ENCODE peak calls at places on chromosomes 11 and 22, in ten cellular contexts. One of them, this sample, is unnamed.

GRCh38 chr11:120121914-120122473 is 15.9 kb downstream of the TRIM29 start:
- DNase-seq in AG04449: no peak
- DNase-seq in GM10248: no peak
- DNase-seq in tibial artery: no peak
- DNase-seq in esophagus squamous epithelium: no peak
- DNase-seq in fibroblast of lung: no peak
- DNase-seq in cardiac fibroblast: no peak
- DNase-seq in HL-60: no peak
- DNase-seq in GM20000: no peak
- DNase-seq in pancreas: no peak
- DNase-seq in this sample: no peak

GRCh38 chr11:123653997-123654565 is 343 bp downstream of the SCN3B start:
- DNase-seq in AG04449: no peak
- DNase-seq in GM20000: peak
- DNase-seq in tibial artery: no peak
- DNase-seq in HL-60: no peak
- DNase-seq in fibroblast of lung: peak
- DNase-seq in GM10248: peak
- DNase-seq in pancreas: peak
- DNase-seq in esophagus squamous epithelium: no peak
- DNase-seq in cardiac fibroblast: peak
- DNase-seq in this sample: peak

GRCh38 chr11:278001-278951 is at the start of gene NLRP6:
- DNase-seq in HL-60: no peak
- DNase-seq in GM10248: no peak
- DNase-seq in AG04449: no peak
- DNase-seq in pancreas: peak
- DNase-seq in tibial artery: peak
- DNase-seq in fibroblast of lung: no peak
- DNase-seq in esophagus squamous epithelium: no peak
- DNase-seq in GM20000: peak
- DNase-seq in cardiac fibroblast: no peak
- DNase-seq in this sample: peak

GRCh38 chr11:108324587-108324986 is 101.7 kb downstream of the ATM start:
- DNase-seq in AG04449: peak
- DNase-seq in pancreas: no peak
- DNase-seq in HL-60: no peak
- DNase-seq in GM20000: no peak
- DNase-seq in fibroblast of lung: peak
- DNase-seq in GM10248: no peak
- DNase-seq in cardiac fibroblast: peak
- DNase-seq in tibial artery: no peak
- DNase-seq in esophagus squamous epithelium: no peak
- DNase-seq in this sample: no peak

GRCh38 chr11:107712342-107712741 is 486 bp upstream of the SLN start:
- DNase-seq in GM10248: no peak
- DNase-seq in cardiac fibroblast: no peak
- DNase-seq in HL-60: no peak
- DNase-seq in pancreas: no peak
- DNase-seq in tibial artery: no peak
- DNase-seq in AG04449: no peak
- DNase-seq in GM20000: no peak
- DNase-seq in fibroblast of lung: no peak
- DNase-seq in esophagus squamous epithelium: no peak
- DNase-seq in this sample: no peak

GRCh38 chr11:124108158-124108557 is 7.1 kb upstream of the VWA5A start:
- DNase-seq in pancreas: peak
- DNase-seq in fibroblast of lung: peak
- DNase-seq in tibial artery: no peak
- DNase-seq in HL-60: peak
- DNase-seq in AG04449: no peak
- DNase-seq in cardiac fibroblast: peak
- DNase-seq in GM10248: peak
- DNase-seq in esophagus squamous epithelium: no peak
- DNase-seq in GM20000: peak
- DNase-seq in this sample: peak

GRCh38 chr11:2586793-2587131 is 113.0 kb downstream of the KCNQ1OT1 start:
- DNase-seq in cardiac fibroblast: no peak
- DNase-seq in GM20000: peak
- DNase-seq in pancreas: peak
- DNase-seq in fibroblast of lung: no peak
- DNase-seq in HL-60: no peak
- DNase-seq in tibial artery: peak
- DNase-seq in GM10248: peak
- DNase-seq in esophagus squamous epithelium: no peak
- DNase-seq in AG04449: no peak
- DNase-seq in this sample: peak

GRCh38 chr11:98365185-98365584 is 655.6 kb upstream of the CNTN5 start:
- DNase-seq in GM20000: no peak
- DNase-seq in GM10248: no peak
- DNase-seq in esophagus squamous epithelium: no peak
- DNase-seq in pancreas: no peak
- DNase-seq in AG04449: no peak
- DNase-seq in HL-60: no peak
- DNase-seq in fibroblast of lung: no peak
- DNase-seq in cardiac fibroblast: no peak
- DNase-seq in tibial artery: no peak
- DNase-seq in this sample: no peak

DNA sequence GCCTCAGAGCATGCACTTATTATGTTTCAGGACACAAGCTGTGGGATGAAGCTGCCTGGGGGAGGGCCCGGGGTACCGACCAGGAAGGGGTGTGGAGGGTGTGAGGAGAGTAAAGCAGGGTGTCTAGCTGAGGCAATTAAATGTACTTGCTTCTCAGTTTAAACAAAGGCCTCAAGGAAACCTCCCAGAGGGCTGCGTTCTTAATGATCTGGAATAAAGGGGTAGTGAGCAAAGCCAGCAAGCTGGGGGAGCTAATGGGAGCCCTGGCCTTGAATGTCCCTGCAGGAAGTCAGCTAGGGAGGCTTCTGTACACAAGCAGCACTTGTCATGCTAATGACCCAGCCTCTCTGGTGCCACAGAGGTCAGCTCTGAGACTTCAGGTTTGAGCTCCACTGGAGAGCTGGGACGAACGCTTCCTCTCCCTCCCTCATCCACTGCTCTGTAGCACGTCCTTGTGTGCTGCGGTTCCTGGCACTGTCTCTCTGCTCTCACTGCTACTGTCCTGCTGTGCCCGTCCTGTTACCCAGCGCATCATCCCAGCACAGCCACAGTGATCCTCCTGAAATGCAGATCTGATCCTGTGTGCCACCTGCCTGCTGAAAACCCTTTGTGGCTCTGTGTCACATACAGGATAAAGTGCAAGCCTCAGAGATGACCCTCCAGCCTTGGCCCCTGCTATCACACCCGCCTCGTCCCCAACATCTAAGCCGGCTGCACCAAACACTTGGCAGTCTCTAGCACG is 159.7 kb downstream of the DBX1 start:
- DNase-seq in fibroblast of lung: no peak
- DNase-seq in esophagus squamous epithelium: no peak
- DNase-seq in GM10248: no peak
- DNase-seq in tibial artery: no peak
- DNase-seq in GM20000: no peak
- DNase-seq in pancreas: peak
- DNase-seq in cardiac fibroblast: no peak
- DNase-seq in HL-60: no peak
- DNase-seq in AG04449: no peak
- DNase-seq in this sample: no peak
- TF ChIP-seq CTCF in fibroblast of lung: no peak
- TF ChIP-seq CTCF in esophagus squamous epithelium: no peak
- TF ChIP-seq CTCF in GM10248: no peak
- TF ChIP-seq CTCF in tibial artery: no peak
- TF ChIP-seq CTCF in GM20000: no peak
- TF ChIP-seq CTCF in pancreas: no peak
- TF ChIP-seq CTCF in cardiac fibroblast: no peak
- TF ChIP-seq CTCF in HL-60: no peak
- TF ChIP-seq CTCF in AG04449: no peak
- TF ChIP-seq CTCF in this sample: no peak

GRCh38 chr11:113591122-113591521 is 115.0 kb downstream of the TMPRSS5 start:
- DNase-seq in AG04449: no peak
- DNase-seq in fibroblast of lung: no peak
- DNase-seq in tibial artery: no peak
- DNase-seq in pancreas: no peak
- DNase-seq in HL-60: no peak
- DNase-seq in esophagus squamous epithelium: no peak
- DNase-seq in cardiac fibroblast: no peak
- DNase-seq in GM10248: no peak
- DNase-seq in GM20000: no peak
- DNase-seq in this sample: no peak

GRCh38 chr11:113584371-113584770 is 109.2 kb upstream of the DRD2 start:
- DNase-seq in fibroblast of lung: no peak
- DNase-seq in tibial artery: no peak
- DNase-seq in cardiac fibroblast: no peak
- DNase-seq in GM10248: no peak
- DNase-seq in GM20000: no peak
- DNase-seq in pancreas: no peak
- DNase-seq in HL-60: no peak
- DNase-seq in esophagus squamous epithelium: no peak
- DNase-seq in AG04449: no peak
- DNase-seq in this sample: no peak

GRCh38 chr11:113581713-113582112 is 106.5 kb upstream of the DRD2 start:
- DNase-seq in HL-60: no peak
- DNase-seq in esophagus squamous epithelium: no peak
- DNase-seq in AG04449: no peak
- DNase-seq in GM20000: no peak
- DNase-seq in GM10248: no peak
- DNase-seq in pancreas: no peak
- DNase-seq in tibial artery: no peak
- DNase-seq in fibroblast of lung: no peak
- DNase-seq in cardiac fibroblast: no peak
- DNase-seq in this sample: no peak

GRCh38 chr11:113587318-113587739 is 112.1 kb upstream of the DRD2 start:
- DNase-seq in cardiac fibroblast: peak
- DNase-seq in esophagus squamous epithelium: no peak
- DNase-seq in tibial artery: no peak
- DNase-seq in fibroblast of lung: peak
- DNase-seq in AG04449: no peak
- DNase-seq in HL-60: no peak
- DNase-seq in GM20000: peak
- DNase-seq in GM10248: no peak
- DNase-seq in pancreas: no peak
- DNase-seq in this sample: peak
- TF ChIP-seq CTCF in cardiac fibroblast: no peak
- TF ChIP-seq CTCF in esophagus squamous epithelium: no peak
- TF ChIP-seq CTCF in tibial artery: no peak
- TF ChIP-seq CTCF in fibroblast of lung: no peak
- TF ChIP-seq CTCF in AG04449: peak
- TF ChIP-seq CTCF in HL-60: no peak
- TF ChIP-seq CTCF in GM20000: no peak
- TF ChIP-seq CTCF in GM10248: no peak
- TF ChIP-seq CTCF in pancreas: no peak
- TF ChIP-seq CTCF in this sample: no peak

GRCh38 chr22:28711341-28711740 is 30.3 kb downstream of the CHEK2 start:
- DNase-seq in pancreas: no peak
- DNase-seq in esophagus squamous epithelium: no peak
- DNase-seq in HL-60: no peak
- DNase-seq in cardiac fibroblast: no peak
- DNase-seq in GM20000: no peak
- DNase-seq in GM10248: no peak
- DNase-seq in fibroblast of lung: no peak
- DNase-seq in AG04449: no peak
- DNase-seq in tibial artery: no peak
- DNase-seq in this sample: no peak

GRCh38 chr22:28710889-28711285 is 30.7 kb downstream of the CHEK2 start:
- DNase-seq in fibroblast of lung: peak
- DNase-seq in GM20000: no peak
- DNase-seq in HL-60: no peak
- DNase-seq in esophagus squamous epithelium: no peak
- DNase-seq in pancreas: no peak
- DNase-seq in AG04449: no peak
- DNase-seq in tibial artery: no peak
- DNase-seq in cardiac fibroblast: peak
- DNase-seq in GM10248: no peak
- DNase-seq in this sample: no peak

GRCh38 chr22:28710112-28710888 is 30.7 kb upstream of the TTC28 start:
- DNase-seq in GM10248: no peak
- DNase-seq in HL-60: no peak
- DNase-seq in cardiac fibroblast: peak
- DNase-seq in tibial artery: no peak
- DNase-seq in esophagus squamous epithelium: no peak
- DNase-seq in fibroblast of lung: peak
- DNase-seq in AG04449: peak
- DNase-seq in pancreas: no peak
- DNase-seq in GM20000: no peak
- DNase-seq in this sample: no peak

GRCh38 chr22:28714043-28714442 is 27.6 kb downstream of the CHEK2 start:
- DNase-seq in HL-60: no peak
- DNase-seq in GM10248: no peak
- DNase-seq in tibial artery: no peak
- DNase-seq in pancreas: no peak
- DNase-seq in fibroblast of lung: peak
- DNase-seq in cardiac fibroblast: no peak
- DNase-seq in AG04449: no peak
- DNase-seq in GM20000: no peak
- DNase-seq in esophagus squamous epithelium: no peak
- DNase-seq in this sample: no peak

GRCh38 chr22:28711820-28712777 is 29.5 kb downstream of the CHEK2 start:
- DNase-seq in cardiac fibroblast: peak
- DNase-seq in pancreas: no peak
- DNase-seq in AG04449: peak
- DNase-seq in esophagus squamous epithelium: no peak
- DNase-seq in GM20000: no peak
- DNase-seq in fibroblast of lung: peak
- DNase-seq in HL-60: peak
- DNase-seq in GM10248: no peak
- DNase-seq in tibial artery: no peak
- DNase-seq in this sample: no peak
- TF ChIP-seq CTCF in cardiac fibroblast: peak
- TF ChIP-seq CTCF in pancreas: no peak
- TF ChIP-seq CTCF in AG04449: no peak
- TF ChIP-seq CTCF in esophagus squamous epithelium: no peak
- TF ChIP-seq CTCF in GM20000: no peak
- TF ChIP-seq CTCF in fibroblast of lung: peak
- TF ChIP-seq CTCF in HL-60: no peak
- TF ChIP-seq CTCF in GM10248: no peak
- TF ChIP-seq CTCF in tibial artery: no peak
- TF ChIP-seq CTCF in this sample: no peak

GRCh38 chr11:59181746-59182456 is 10.0 kb downstream of the DTX4 start:
- DNase-seq in tibial artery: no peak
- DNase-seq in pancreas: no peak
- DNase-seq in HL-60: no peak
- DNase-seq in cardiac fibroblast: no peak
- DNase-seq in GM20000: no peak
- DNase-seq in GM10248: no peak
- DNase-seq in AG04449: no peak
- DNase-seq in fibroblast of lung: no peak
- DNase-seq in esophagus squamous epithelium: no peak
- DNase-seq in this sample: no peak

GRCh38 chr11:59180907-59181306 is 9.0 kb downstream of the DTX4 start:
- DNase-seq in cardiac fibroblast: no peak
- DNase-seq in fibroblast of lung: no peak
- DNase-seq in AG04449: no peak
- DNase-seq in GM20000: no peak
- DNase-seq in tibial artery: no peak
- DNase-seq in pancreas: no peak
- DNase-seq in GM10248: no peak
- DNase-seq in esophagus squamous epithelium: no peak
- DNase-seq in HL-60: no peak
- DNase-seq in this sample: no peak

GRCh38 chr11:59183768-59184167 is 11.8 kb downstream of the DTX4 start:
- DNase-seq in fibroblast of lung: no peak
- DNase-seq in cardiac fibroblast: peak
- DNase-seq in GM20000: no peak
- DNase-seq in pancreas: no peak
- DNase-seq in tibial artery: no peak
- DNase-seq in HL-60: no peak
- DNase-seq in GM10248: no peak
- DNase-seq in AG04449: no peak
- DNase-seq in esophagus squamous epithelium: no peak
- DNase-seq in this sample: no peak

GRCh38 chr11:59184876-59185275 is 12.9 kb downstream of the DTX4 start:
- DNase-seq in GM20000: no peak
- DNase-seq in HL-60: no peak
- DNase-seq in AG04449: no peak
- DNase-seq in cardiac fibroblast: no peak
- DNase-seq in fibroblast of lung: no peak
- DNase-seq in tibial artery: no peak
- DNase-seq in GM10248: no peak
- DNase-seq in pancreas: no peak
- DNase-seq in esophagus squamous epithelium: no peak
- DNase-seq in this sample: no peak

DNA sequence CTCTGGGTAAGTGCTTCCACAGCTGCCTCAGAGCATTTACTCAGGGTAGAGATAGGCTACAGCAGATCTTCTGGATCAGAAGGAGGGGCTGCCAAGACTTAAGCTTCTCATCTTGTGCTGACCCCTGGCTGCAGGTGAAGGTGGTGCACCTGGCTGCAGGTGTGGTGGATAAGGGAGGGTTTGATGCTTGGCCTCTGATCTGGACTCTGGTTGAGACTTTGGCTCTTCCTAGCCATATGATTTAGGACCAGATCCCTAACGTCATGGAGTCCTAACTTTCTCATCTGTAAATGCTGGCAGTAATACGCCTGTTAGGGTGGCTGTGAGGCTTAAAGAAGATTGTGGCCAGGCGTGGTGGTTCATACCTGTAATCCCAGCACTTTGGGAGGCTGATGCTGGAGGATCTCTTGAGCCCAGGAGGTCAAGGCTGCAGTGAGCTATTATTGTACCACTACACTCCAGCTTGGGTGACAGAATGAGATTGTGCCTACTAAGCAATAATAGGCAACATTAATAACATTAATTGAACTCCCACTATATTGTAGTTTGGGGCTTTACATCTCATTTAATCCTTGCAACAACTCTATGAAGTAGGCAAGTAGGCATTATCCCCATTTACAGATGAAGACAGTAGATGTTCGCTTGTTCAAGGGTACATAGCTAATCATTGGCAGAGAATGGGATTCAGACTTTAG is 10.7 kb downstream of the DTX4 start:
- DNase-seq in tibial artery: no peak
- DNase-seq in GM20000: no peak
- DNase-seq in esophagus squamous epithelium: no peak
- DNase-seq in pancreas: peak
- DNase-seq in cardiac fibroblast: no peak
- DNase-seq in AG04449: no peak
- DNase-seq in fibroblast of lung: no peak
- DNase-seq in HL-60: no peak
- DNase-seq in GM10248: peak
- DNase-seq in this sample: peak
- TF ChIP-seq CTCF in tibial artery: no peak
- TF ChIP-seq CTCF in GM20000: no peak
- TF ChIP-seq CTCF in esophagus squamous epithelium: peak
- TF ChIP-seq CTCF in pancreas: no peak
- TF ChIP-seq CTCF in cardiac fibroblast: peak
- TF ChIP-seq CTCF in AG04449: no peak
- TF ChIP-seq CTCF in fibroblast of lung: no peak
- TF ChIP-seq CTCF in HL-60: no peak
- TF ChIP-seq CTCF in GM10248: peak
- TF ChIP-seq CTCF in this sample: peak

This sample was measured in GM13976.